ENCODE peak calls at places on chromosome 12, in four cellular contexts. M, Q, V and F are unnamed samples.

GRCh38 chr12:89880695-89881350 is 172.2 kb upstream of the ATP2B1 start:
- DNase-seq in M (no peak), Q (no peak), V (no peak), F (no peak)

GRCh38 chr12:130826151-130826801 is 12.8 kb downstream of the STX2 start:
- DNase-seq in M (peak), Q (peak), V (peak), F (peak)

GRCh38 chr12:6899837-6900519 is 4.6 kb upstream of the LRRC23 start:
- DNase-seq in M (peak), Q (peak), V (no peak), F (no peak)

GRCh38 chr12:106226884-106227640 is 20.8 kb downstream of the CKAP4 start:
- DNase-seq in M (peak), Q (peak), V (peak), F (peak)

GRCh38 chr12:16606201-16606849 is 363 bp upstream of the LMO3 start:
- DNase-seq in M (peak), Q (peak), V (peak), F (peak)

GRCh38 chr12:72134934-72135333 is 137.2 kb upstream of the TRHDE start:
- DNase-seq in M (no peak), Q (no peak), V (no peak), F (no peak)

GRCh38 chr12:127214196-127214595 is 1052.8 kb upstream of the TMEM132C start:
- DNase-seq in M (no peak), Q (peak), V (no peak), F (no peak)

GRCh38 chr12:48681416-48681737 is 661 bp downstream of the KANSL2 start:
- DNase-seq in M (no peak), Q (peak), V (no peak), F (peak)

GRCh38 chr12:121872546-121873223 is 14.0 kb upstream of the HPD start:
- DNase-seq in M (peak), Q (peak), V (peak), F (peak)

GRCh38 chr12:97752129-97752528 is 289.5 kb downstream of the RMST start:
- DNase-seq in M (no peak), Q (no peak), V (no peak), F (no peak)

GRCh38 chr12:13097526-13097925 is 5.9 kb downstream of the GSG1 start:
- DNase-seq in M (no peak), Q (peak), V (no peak), F (peak)

GRCh38 chr12:110627500-110628195 is 13.7 kb downstream of the TCTN1 start:
- DNase-seq in M (no peak), Q (no peak), V (no peak), F (no peak)

GRCh38 chr12:77572371-77572770 is 258.3 kb upstream of the NAV3 start:
- DNase-seq in M (peak), Q (no peak), V (no peak), F (no peak)

GRCh38 chr12:94427520-94428381 is 31.9 kb downstream of the CEP83 start:
- DNase-seq in M (peak), Q (peak), V (peak), F (no peak)

GRCh38 chr12:110179291-110179690 is 55.1 kb downstream of the IFT81 start:
- DNase-seq in M (peak), Q (peak), V (no peak), F (peak)

DNA sequence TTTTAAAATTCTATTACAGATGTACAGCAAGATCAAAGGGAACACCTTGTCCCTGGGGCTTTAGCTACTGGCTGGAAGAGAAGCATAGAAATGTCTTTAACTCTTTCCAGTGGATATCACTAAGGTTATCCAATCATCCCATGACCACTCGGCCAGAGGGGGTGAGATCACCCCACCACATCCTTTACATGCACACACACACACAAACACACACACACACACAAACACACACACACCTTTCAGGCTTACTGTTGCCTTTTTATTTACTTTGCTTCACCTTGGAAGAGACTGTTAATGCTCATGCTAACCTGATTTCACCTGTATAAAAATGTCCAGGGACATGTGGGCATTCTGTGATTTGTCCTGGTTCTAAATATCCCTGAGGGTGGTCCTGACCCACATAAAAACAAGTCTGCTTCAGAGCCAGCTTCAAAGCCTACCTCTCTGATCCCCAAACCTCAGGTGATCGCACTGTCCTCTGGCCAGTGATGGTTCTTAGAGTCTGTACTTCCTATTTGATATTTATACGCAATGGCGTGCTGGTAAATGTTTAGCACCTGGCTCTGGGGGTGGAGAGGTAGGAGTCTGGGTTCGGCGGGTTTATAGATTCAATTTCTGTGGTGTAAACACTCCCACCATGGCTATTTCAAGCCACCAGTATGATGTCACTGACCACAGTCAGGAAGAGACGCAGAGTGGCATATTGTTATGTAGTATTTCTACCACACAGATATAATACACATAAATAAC is 166.1 kb upstream of the EEA1 start:
- DNase-seq in M (no peak), Q (no peak), V (no peak), F (no peak)
- H2AFZ ChIP-seq in M (no peak), Q (no peak), V (no peak), F (no peak)

DNA sequence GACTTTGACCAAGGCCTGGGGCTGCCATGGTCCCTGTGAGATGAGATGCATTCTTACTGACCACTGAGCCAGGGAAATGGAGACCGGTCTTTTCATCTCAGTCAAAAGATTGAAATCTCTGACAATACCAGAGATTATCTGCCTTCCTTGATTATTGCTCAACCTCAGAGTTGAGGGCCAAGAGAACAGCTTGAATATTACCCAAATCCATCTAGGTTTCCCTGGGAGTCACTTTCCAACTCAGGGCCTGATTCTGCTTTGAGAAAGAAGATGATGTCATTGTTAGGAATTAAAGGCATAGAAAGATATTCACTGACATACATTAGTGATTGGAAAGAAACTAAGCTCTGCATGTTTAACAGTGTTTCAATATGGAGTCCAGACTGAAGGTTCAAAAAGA is 515.9 kb upstream of the TBX3 start:
- DNase-seq in M (peak), Q (peak), V (no peak), F (no peak)
- H2AFZ ChIP-seq in M (peak), Q (no peak), V (no peak), F (peak)

DNA sequence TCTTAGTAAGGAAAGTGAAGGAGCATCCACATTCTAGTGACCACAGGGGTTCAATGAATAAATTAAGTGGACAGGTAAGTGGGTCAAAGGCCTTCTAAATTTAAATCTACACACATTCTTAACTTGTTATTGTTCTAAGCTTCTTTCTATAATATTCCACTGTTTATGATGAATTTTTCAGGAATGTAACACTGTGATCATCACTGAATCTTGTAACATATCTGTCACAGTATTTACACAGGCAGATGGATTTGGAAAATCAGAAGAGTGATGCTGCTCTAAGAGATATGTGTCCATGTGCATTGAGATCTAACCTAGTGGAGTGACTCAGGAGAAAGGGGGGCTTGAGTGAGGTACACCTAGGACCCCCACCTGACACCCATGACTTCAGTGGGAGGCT is 115.4 kb upstream of the OVCH1 start:
- DNase-seq in M (no peak), Q (peak), V (no peak), F (peak)
- H2AFZ ChIP-seq in M (no peak), Q (no peak), V (no peak), F (no peak)

GRCh38 chr12:1073652-1074051 is 82.6 kb downstream of the ERC1 start:
- DNase-seq in M (no peak), Q (peak), V (no peak), F (no peak)

GRCh38 chr12:1065629-1066028 is 74.6 kb downstream of the ERC1 start:
- DNase-seq in M (no peak), Q (no peak), V (no peak), F (no peak)

GRCh38 chr12:1064317-1064716 is 73.3 kb downstream of the ERC1 start:
- DNase-seq in M (no peak), Q (no peak), V (no peak), F (no peak)

GRCh38 chr12:1071182-1071581 is 80.2 kb downstream of the ERC1 start:
- DNase-seq in M (no peak), Q (no peak), V (no peak), F (peak)

DNA sequence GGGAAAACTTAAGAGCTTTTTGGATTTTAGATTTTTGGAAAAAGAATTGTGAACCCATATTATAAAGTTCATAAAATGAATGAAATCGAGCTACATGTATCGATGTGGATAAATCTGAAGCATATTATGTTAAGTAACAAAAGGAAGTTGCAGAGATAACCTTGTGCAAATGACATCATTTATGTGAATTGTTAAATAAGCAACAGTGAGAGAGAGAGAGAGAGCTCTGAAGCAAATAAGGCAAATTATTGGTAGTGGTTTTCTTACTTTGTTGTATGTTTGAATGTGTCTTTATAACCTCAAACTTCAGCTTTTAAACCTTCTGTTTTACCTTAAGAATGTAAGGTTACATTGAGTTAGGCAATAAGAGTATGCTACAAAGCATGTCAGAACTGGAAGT is 78.8 kb downstream of the ERC1 start:
- DNase-seq in M (no peak), Q (no peak), V (no peak), F (no peak)
- H2AFZ ChIP-seq in M (no peak), Q (no peak), V (no peak), F (no peak)

DNA sequence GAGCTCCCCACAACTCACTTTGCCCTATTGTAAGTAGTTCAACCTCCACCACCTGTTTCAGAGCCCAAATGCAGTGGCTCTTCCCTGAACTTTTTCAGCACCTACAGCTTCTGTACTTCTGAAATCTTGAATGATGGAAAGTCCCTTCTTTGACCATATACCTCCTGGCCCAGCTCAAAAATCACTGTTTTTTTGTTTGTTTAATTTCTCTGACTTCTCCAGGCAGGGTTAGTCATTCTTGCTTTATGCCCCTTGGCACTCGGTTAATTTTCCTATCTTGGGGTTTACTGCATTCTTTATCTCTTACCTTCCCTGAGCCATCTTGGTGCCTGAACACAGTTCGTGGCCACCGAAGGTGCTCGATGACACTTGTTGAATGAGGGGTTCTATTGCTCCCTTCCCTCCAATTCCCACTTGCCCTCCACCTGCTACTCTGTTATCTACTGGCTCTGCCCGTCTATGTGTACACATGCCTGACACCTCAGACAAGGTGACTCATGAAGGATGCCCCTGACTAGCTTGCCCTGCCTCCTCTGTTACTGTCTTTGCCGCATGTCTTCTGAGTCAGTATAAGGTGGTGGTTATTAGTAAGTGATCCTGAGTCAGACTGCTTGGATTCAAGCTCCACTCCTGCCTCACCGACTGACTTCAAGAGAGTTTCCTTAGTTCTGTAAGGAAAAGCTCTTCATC is 4.4 kb downstream of the AMHR2 start:
- DNase-seq in M (peak), Q (peak), V (peak), F (peak)
- H2AFZ ChIP-seq in M (no peak), Q (no peak), V (no peak), F (no peak)

DNA sequence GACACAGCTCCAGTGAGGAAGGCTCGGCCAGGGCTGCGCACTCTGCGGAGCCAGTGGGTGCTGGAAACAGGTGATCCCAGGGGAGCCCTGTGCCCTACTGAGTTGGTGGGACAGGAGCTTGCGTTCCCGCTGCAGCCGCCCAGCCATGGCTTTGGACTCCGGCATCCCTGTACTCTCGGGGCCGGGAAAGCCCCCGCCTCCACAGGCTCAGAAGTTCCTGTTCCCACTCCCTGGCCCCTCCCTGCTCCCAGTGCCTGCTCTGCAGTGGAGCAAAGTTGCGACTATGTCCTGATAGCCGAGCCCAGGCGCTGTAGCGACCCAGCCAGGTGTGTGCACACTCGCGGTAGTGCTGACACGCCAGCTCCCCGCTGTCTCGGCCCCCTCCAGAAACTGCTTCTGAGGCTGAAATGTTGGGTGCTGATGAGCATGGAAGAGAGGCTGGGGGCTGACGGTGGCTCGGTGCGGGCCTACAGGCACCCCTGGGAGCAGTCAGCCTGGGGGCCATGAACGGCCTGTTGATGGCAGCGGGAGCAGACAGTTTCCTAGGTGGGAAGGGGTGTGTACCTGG is 344.6 kb upstream of the MGAT4C start:
- DNase-seq in M (no peak), Q (no peak), V (no peak), F (no peak)
- H2AFZ ChIP-seq in M (no peak), Q (no peak), V (no peak), F (no peak)

GRCh38 chr12:19457561-19457960 is 18.3 kb downstream of the AEBP2 start:
- DNase-seq in M (no peak), Q (no peak), V (no peak), F (no peak)

GRCh38 chr12:19451196-19451595 is 11.9 kb downstream of the AEBP2 start:
- DNase-seq in M (peak), Q (peak), V (no peak), F (no peak)

GRCh38 chr12:19456176-19456575 is 16.9 kb downstream of the AEBP2 start:
- DNase-seq in M (no peak), Q (no peak), V (no peak), F (no peak)

GRCh38 chr12:19453961-19454360 is 14.7 kb downstream of the AEBP2 start:
- DNase-seq in M (no peak), Q (no peak), V (no peak), F (no peak)

GRCh38 chr12:19454837-19455236 is 15.5 kb downstream of the AEBP2 start:
- DNase-seq in M (no peak), Q (no peak), V (no peak), F (no peak)
- H2AFZ ChIP-seq in M (no peak), Q (no peak), V (no peak), F (no peak)

GRCh38 chr12:102879144-102879763 is 37.8 kb downstream of the PAH start:
- DNase-seq in M (peak), Q (peak), V (peak), F (no peak)
- H2AFZ ChIP-seq in M (no peak), Q (peak), V (no peak), F (peak)

GRCh38 chr12:107440596-107440995 is 245.0 kb upstream of the PWP1 start:
- DNase-seq in M (no peak), Q (no peak), V (no peak), F (no peak)

GRCh38 chr12:107444771-107445170 is 240.8 kb upstream of the PWP1 start:
- DNase-seq in M (no peak), Q (no peak), V (no peak), F (no peak)

GRCh38 chr12:107443320-107444090 is 242.1 kb upstream of the PWP1 start:
- DNase-seq in M (no peak), Q (no peak), V (no peak), F (no peak)

GRCh38 chr12:107441906-107442305 is 243.7 kb upstream of the PWP1 start:
- DNase-seq in M (peak), Q (peak), V (no peak), F (no peak)

GRCh38 chr12:107442593-107442992 is 243.0 kb upstream of the PWP1 start:
- DNase-seq in M (no peak), Q (peak), V (no peak), F (no peak)
- H2AFZ ChIP-seq in M (peak), Q (peak), V (no peak), F (peak)